ENCODE peak calls at places on chromosomes 3 and 15, in eight cellular contexts. One of them, this sample, is unnamed.

GRCh38 chr3:31161889-31162288 is 267.4 kb upstream of the GADL1 start:
- DNase-seq in AG08395: no peak
- DNase-seq in islet precursor cell: no peak
- DNase-seq in posterior vena cava: no peak
- DNase-seq in cardiac muscle cell: no peak
- DNase-seq in nucleus accumbens: no peak
- DNase-seq in endothelial cell: no peak
- DNase-seq in anterior cingulate cortex: no peak
- DNase-seq in this sample: no peak

GRCh38 chr3:158460929-158461328 is 110.1 kb upstream of the MLF1 start:
- DNase-seq in AG08395: no peak
- DNase-seq in islet precursor cell: no peak
- DNase-seq in posterior vena cava: no peak
- DNase-seq in cardiac muscle cell: peak; percentile 38
- DNase-seq in nucleus accumbens: no peak
- DNase-seq in endothelial cell: no peak
- DNase-seq in anterior cingulate cortex: no peak
- DNase-seq in this sample: no peak

GRCh38 chr3:183411216-183411922 is 17.1 kb downstream of the MCF2L2 start:
- DNase-seq in AG08395: no peak
- DNase-seq in islet precursor cell: no peak
- DNase-seq in posterior vena cava: no peak
- DNase-seq in cardiac muscle cell: peak; percentile 39
- DNase-seq in nucleus accumbens: no peak
- DNase-seq in endothelial cell: no peak
- DNase-seq in anterior cingulate cortex: no peak
- DNase-seq in this sample: no peak

GRCh38 chr15:53759333-53759975 is at the start of gene WDR72:
- DNase-seq in AG08395: no peak
- DNase-seq in islet precursor cell: peak; percentile 75
- DNase-seq in posterior vena cava: no peak
- DNase-seq in cardiac muscle cell: no peak
- DNase-seq in nucleus accumbens: no peak
- DNase-seq in endothelial cell: peak; percentile 5
- DNase-seq in anterior cingulate cortex: no peak
- DNase-seq in this sample: no peak

GRCh38 chr3:89690649-89691048 is 583.2 kb downstream of the EPHA3 start:
- DNase-seq in AG08395: no peak
- DNase-seq in islet precursor cell: no peak
- DNase-seq in posterior vena cava: no peak
- DNase-seq in cardiac muscle cell: peak; percentile 27
- DNase-seq in nucleus accumbens: no peak
- DNase-seq in endothelial cell: no peak
- DNase-seq in anterior cingulate cortex: no peak
- DNase-seq in this sample: no peak

GRCh38 chr3:9976736-9977709 is 9.6 kb downstream of the EMC3 start:
- DNase-seq in AG08395: peak; percentile 93
- DNase-seq in islet precursor cell: peak; percentile 86
- DNase-seq in posterior vena cava: peak; percentile 89
- DNase-seq in cardiac muscle cell: peak; percentile 98
- DNase-seq in nucleus accumbens: no peak
- DNase-seq in endothelial cell: no peak
- DNase-seq in anterior cingulate cortex: no peak
- DNase-seq in this sample: peak; percentile 79

GRCh38 chr15:71806452-71806931 is 3.9 kb upstream of the NR2E3 start:
- DNase-seq in AG08395: no peak
- DNase-seq in islet precursor cell: peak; percentile 79
- DNase-seq in posterior vena cava: no peak
- DNase-seq in cardiac muscle cell: peak; percentile 74
- DNase-seq in nucleus accumbens: no peak
- DNase-seq in endothelial cell: no peak
- DNase-seq in anterior cingulate cortex: no peak
- DNase-seq in this sample: no peak

GRCh38 chr3:84277822-84278221 is 681.0 kb upstream of the CADM2 start:
- DNase-seq in AG08395: no peak
- DNase-seq in islet precursor cell: no peak
- DNase-seq in posterior vena cava: no peak
- DNase-seq in cardiac muscle cell: no peak
- DNase-seq in nucleus accumbens: no peak
- DNase-seq in endothelial cell: no peak
- DNase-seq in anterior cingulate cortex: no peak
- DNase-seq in this sample: no peak

GRCh38 chr3:148975277-148975676 is 16.1 kb upstream of the GYG1 start:
- DNase-seq in AG08395: no peak
- DNase-seq in islet precursor cell: no peak
- DNase-seq in posterior vena cava: no peak
- DNase-seq in cardiac muscle cell: peak; percentile 33
- DNase-seq in nucleus accumbens: no peak
- DNase-seq in endothelial cell: no peak
- DNase-seq in anterior cingulate cortex: no peak
- DNase-seq in this sample: peak; percentile 28

GRCh38 chr3:51945031-51945840 is 3.1 kb downstream of the PARP3 start:
- DNase-seq in AG08395: no peak
- DNase-seq in islet precursor cell: peak; percentile 46
- DNase-seq in posterior vena cava: peak; percentile 76
- DNase-seq in cardiac muscle cell: no peak
- DNase-seq in nucleus accumbens: no peak
- DNase-seq in endothelial cell: no peak
- DNase-seq in anterior cingulate cortex: no peak
- DNase-seq in this sample: no peak

GRCh38 chr3:38725726-38726410 is 76.4 kb upstream of the SCN5A start:
- DNase-seq in AG08395: no peak
- DNase-seq in islet precursor cell: no peak
- DNase-seq in posterior vena cava: no peak
- DNase-seq in cardiac muscle cell: peak; percentile 43
- DNase-seq in nucleus accumbens: no peak
- DNase-seq in endothelial cell: no peak
- DNase-seq in anterior cingulate cortex: no peak
- DNase-seq in this sample: no peak